ENCODE peak calls at places on chromosomes 12 and 14, in eight cellular contexts. U, P, C, E, I, N, B and Z are unnamed samples.

GRCh38 chr14:37051680-37052079 is 120.7 kb downstream of the SLC25A21 start:
- DNase-seq in C (no peak), E (no peak), I (no peak), U (no peak), P (no peak), B (no peak), N (no peak), Z (no peak)

GRCh38 chr12:69732088-69732487 is 6.6 kb upstream of the RAB3IP start:
- DNase-seq in I (no peak), B (no peak), U (no peak), N (no peak), C (no peak), E (no peak), P (no peak), Z (no peak)

GRCh38 chr12:62715086-62715786 is 219.7 kb downstream of the PPM1H start:
- DNase-seq in E (no peak), B (no peak), I (no peak), N (no peak), C (no peak), U (no peak), P (no peak), Z (no peak)

GRCh38 chr12:55818140-55818728 is 393 bp downstream of the ORMDL2 start:
- DNase-seq in N (no peak), P (no peak), I (no peak), U (no peak), C (no peak), B (no peak), E (no peak), Z (no peak)

GRCh38 chr12:98154850-98155249 is 360.5 kb upstream of the TMPO start:
- DNase-seq in I (no peak), E (no peak), C (no peak), B (no peak), N (no peak), U (no peak), P (peak), Z (no peak)

GRCh38 chr12:6735448-6736191 is 11.8 kb downstream of the COPS7A start:
- DNase-seq in B (no peak), C (no peak), P (peak), N (peak), I (peak), U (peak), E (no peak), Z (peak)

GRCh38 chr14:83638725-83639124 is 1891.2 kb upstream of the FLRT2 start:
- DNase-seq in E (no peak), U (no peak), B (no peak), P (peak), I (no peak), N (no peak), C (no peak), Z (no peak)

GRCh38 chr12:12992418-12993175 is 7.5 kb downstream of the HEBP1 start:
- DNase-seq in N (no peak), C (no peak), E (no peak), B (no peak), U (no peak), I (peak), P (peak), Z (peak)

GRCh38 chr12:128983371-128983770 is 130.1 kb downstream of the GLT1D1 start:
- DNase-seq in E (no peak), N (no peak), I (no peak), P (no peak), B (no peak), U (no peak), C (no peak), Z (no peak)

GRCh38 chr14:24481622-24482324 is 26.3 kb downstream of the CMA1 start:
- DNase-seq in P (peak), N (peak), U (no peak), E (no peak), B (no peak), I (no peak), C (no peak), Z (no peak)

GRCh38 chr14:68157971-68158371 is 338.4 kb downstream of the RAD51B start:
- DNase-seq in U (no peak), B (no peak), C (no peak), N (no peak), P (no peak), I (no peak), E (no peak), Z (no peak)

GRCh38 chr12:13024151-13024946 is 19.8 kb upstream of the FAM234B start:
- DNase-seq in C (no peak), P (no peak), I (no peak), U (peak), E (no peak), B (no peak), N (no peak), Z (no peak)

GRCh38 chr12:81084848-81085350 is 7.0 kb downstream of the ACSS3 start:
- DNase-seq in I (no peak), P (no peak), N (no peak), U (no peak), B (no peak), E (no peak), C (no peak), Z (no peak)

GRCh38 chr12:27946396-27946795 is 26.1 kb downstream of the PTHLH start:
- DNase-seq in E (no peak), C (no peak), B (no peak), P (no peak), N (no peak), I (no peak), U (no peak), Z (no peak)

GRCh38 chr14:72451081-72451972 is 442.6 kb downstream of the DPF3 start:
- DNase-seq in I (no peak), B (no peak), C (no peak), E (no peak), N (peak), U (no peak), P (no peak), Z (no peak)

GRCh38 chr12:105676694-105677093 is 346.2 kb downstream of the C12orf75 start:
- DNase-seq in U (no peak), N (no peak), I (no peak), C (no peak), E (no peak), P (no peak), B (no peak), Z (no peak)

GRCh38 chr12:100199023-100199346 is 1.6 kb upstream of the ACTR6 start:
- DNase-seq in C (no peak), E (no peak), B (no peak), N (no peak), U (no peak), I (no peak), P (no peak), Z (no peak)

GRCh38 chr12:108921946-108922345 is 42.1 kb downstream of the DAO start:
- DNase-seq in I (no peak), E (no peak), C (no peak), P (no peak), U (no peak), N (no peak), B (no peak), Z (no peak)

GRCh38 chr14:52951730-52952481 is 1.1 kb upstream of the FERMT2 start:
- DNase-seq in P (peak), E (no peak), B (no peak), U (peak), N (no peak), I (no peak), C (no peak), Z (no peak)

GRCh38 chr12:614727-615060 is 48.6 kb downstream of the NINJ2 start:
- DNase-seq in C (no peak), U (no peak), N (no peak), P (no peak), E (no peak), I (no peak), B (no peak), Z (no peak)

GRCh38 chr12:69070319-69071090 is 137.5 kb upstream of the CPM start:
- DNase-seq in B (no peak), U (peak), I (peak), N (peak), C (peak), E (no peak), P (peak), Z (peak)

GRCh38 chr14:59343585-59343984 is 121.6 kb downstream of the GPR135 start:
- DNase-seq in I (no peak), P (no peak), B (no peak), C (no peak), E (no peak), N (no peak), U (no peak), Z (no peak)

GRCh38 chr12:25187781-25188180 is 7.2 kb downstream of the DNAI7 start:
- DNase-seq in C (no peak), U (no peak), I (no peak), E (no peak), P (no peak), B (no peak), N (no peak), Z (no peak)

GRCh38 chr12:58368001-58368400 is 426.6 kb downstream of the ATP23 start:
- DNase-seq in B (no peak), P (no peak), N (no peak), E (no peak), C (no peak), I (no peak), U (no peak), Z (no peak)

GRCh38 chr12:6630696-6631095 is 5.1 kb downstream of the LPAR5 start:
- DNase-seq in P (no peak), C (no peak), N (no peak), U (no peak), I (no peak), E (no peak), B (no peak), Z (no peak)

GRCh38 chr12:13471471-13471870 is 274.9 kb downstream of the EMP1 start:
- DNase-seq in E (no peak), N (no peak), C (no peak), I (no peak), B (no peak), U (no peak), P (no peak), Z (no peak)

GRCh38 chr12:52214421-52214802 is 18.6 kb upstream of the KRT7 start:
- DNase-seq in P (no peak), C (no peak), I (no peak), E (no peak), U (no peak), B (no peak), N (no peak), Z (no peak)